ENCODE peak calls at places on chromosomes 13 and 19, in five cellular contexts. One of them, this sample, is unnamed.

GRCh38 chr13:33739254-33739653 is 78.7 kb upstream of the RFC3 start:
- DNase-seq in CD8-positive, alpha-beta memory T cell: no peak
- DNase-seq in mammary epithelial cell: no peak
- DNase-seq in GM04504: no peak
- DNase-seq in stimulated activated CD4-positive, alpha-beta T cell treated with anti-CD3 and anti-CD28 coated beads, Interleukin-1b, Interleukin-23, amount 100 ng/mL, for 1 hour: no peak
- DNase-seq in this sample: no peak

GRCh38 chr13:110116072-110116487 is 190.9 kb downstream of the COL4A1 start:
- DNase-seq in GM04504: no peak
- DNase-seq in CD8-positive, alpha-beta memory T cell: peak
- DNase-seq in stimulated activated CD4-positive, alpha-beta T cell treated with anti-CD3 and anti-CD28 coated beads, Interleukin-1b, Interleukin-23, amount 100 ng/mL, for 1 hour: no peak
- DNase-seq in mammary epithelial cell: no peak
- DNase-seq in this sample: peak

GRCh38 chr13:109783815-109784589 is 2.4 kb downstream of the IRS2 start:
- DNase-seq in GM04504: no peak
- DNase-seq in CD8-positive, alpha-beta memory T cell: no peak
- DNase-seq in stimulated activated CD4-positive, alpha-beta T cell treated with anti-CD3 and anti-CD28 coated beads, Interleukin-1b, Interleukin-23, amount 100 ng/mL, for 1 hour: no peak
- DNase-seq in mammary epithelial cell: no peak
- DNase-seq in this sample: no peak

GRCh38 chr19:42560731-42561130 is 32.5 kb upstream of the CEACAM1 start:
- DNase-seq in CD8-positive, alpha-beta memory T cell: no peak
- DNase-seq in mammary epithelial cell: no peak
- DNase-seq in GM04504: no peak
- DNase-seq in stimulated activated CD4-positive, alpha-beta T cell treated with anti-CD3 and anti-CD28 coated beads, Interleukin-1b, Interleukin-23, amount 100 ng/mL, for 1 hour: no peak
- DNase-seq in this sample: no peak

GRCh38 chr19:49465371-49465770 is 8.6 kb upstream of the FLT3LG start:
- DNase-seq in GM04504: no peak
- DNase-seq in CD8-positive, alpha-beta memory T cell: no peak
- DNase-seq in stimulated activated CD4-positive, alpha-beta T cell treated with anti-CD3 and anti-CD28 coated beads, Interleukin-1b, Interleukin-23, amount 100 ng/mL, for 1 hour: no peak
- DNase-seq in mammary epithelial cell: no peak
- DNase-seq in this sample: no peak

GRCh38 chr13:99709134-99709533 is 207.9 kb downstream of the TM9SF2 start:
- DNase-seq in GM04504: no peak
- DNase-seq in stimulated activated CD4-positive, alpha-beta T cell treated with anti-CD3 and anti-CD28 coated beads, Interleukin-1b, Interleukin-23, amount 100 ng/mL, for 1 hour: no peak
- DNase-seq in CD8-positive, alpha-beta memory T cell: no peak
- DNase-seq in mammary epithelial cell: no peak
- DNase-seq in this sample: no peak

GRCh38 chr13:43687038-43687437 is 99.7 kb downstream of the ENOX1 start:
- DNase-seq in CD8-positive, alpha-beta memory T cell: no peak
- DNase-seq in GM04504: no peak
- DNase-seq in mammary epithelial cell: no peak
- DNase-seq in stimulated activated CD4-positive, alpha-beta T cell treated with anti-CD3 and anti-CD28 coated beads, Interleukin-1b, Interleukin-23, amount 100 ng/mL, for 1 hour: no peak
- DNase-seq in this sample: no peak

GRCh38 chr13:46489586-46490023 is 63.4 kb upstream of the LRCH1 start:
- DNase-seq in mammary epithelial cell: peak
- DNase-seq in GM04504: peak
- DNase-seq in stimulated activated CD4-positive, alpha-beta T cell treated with anti-CD3 and anti-CD28 coated beads, Interleukin-1b, Interleukin-23, amount 100 ng/mL, for 1 hour: no peak
- DNase-seq in CD8-positive, alpha-beta memory T cell: no peak
- DNase-seq in this sample: no peak

GRCh38 chr19:43748685-43749084 is 6.1 kb downstream of the SMG9 start:
- DNase-seq in stimulated activated CD4-positive, alpha-beta T cell treated with anti-CD3 and anti-CD28 coated beads, Interleukin-1b, Interleukin-23, amount 100 ng/mL, for 1 hour: no peak
- DNase-seq in CD8-positive, alpha-beta memory T cell: no peak
- DNase-seq in GM04504: no peak
- DNase-seq in mammary epithelial cell: no peak
- DNase-seq in this sample: no peak

GRCh38 chr19:13366529-13367143 is 139.6 kb downstream of the CACNA1A start:
- DNase-seq in stimulated activated CD4-positive, alpha-beta T cell treated with anti-CD3 and anti-CD28 coated beads, Interleukin-1b, Interleukin-23, amount 100 ng/mL, for 1 hour: no peak
- DNase-seq in GM04504: peak
- DNase-seq in CD8-positive, alpha-beta memory T cell: no peak
- DNase-seq in mammary epithelial cell: peak
- DNase-seq in this sample: no peak

GRCh38 chr19:49347835-49348234 is 12.6 kb downstream of the CD37 start:
- DNase-seq in GM04504: peak
- DNase-seq in CD8-positive, alpha-beta memory T cell: no peak
- DNase-seq in mammary epithelial cell: peak
- DNase-seq in stimulated activated CD4-positive, alpha-beta T cell treated with anti-CD3 and anti-CD28 coated beads, Interleukin-1b, Interleukin-23, amount 100 ng/mL, for 1 hour: no peak
- DNase-seq in this sample: no peak

GRCh38 chr19:8463343-8463742 is 18.6 kb downstream of the HNRNPM start:
- DNase-seq in CD8-positive, alpha-beta memory T cell: no peak
- DNase-seq in stimulated activated CD4-positive, alpha-beta T cell treated with anti-CD3 and anti-CD28 coated beads, Interleukin-1b, Interleukin-23, amount 100 ng/mL, for 1 hour: no peak
- DNase-seq in mammary epithelial cell: no peak
- DNase-seq in GM04504: no peak
- DNase-seq in this sample: no peak

GRCh38 chr19:46080561-46080960 is 39.8 kb upstream of the IGFL4 start:
- DNase-seq in stimulated activated CD4-positive, alpha-beta T cell treated with anti-CD3 and anti-CD28 coated beads, Interleukin-1b, Interleukin-23, amount 100 ng/mL, for 1 hour: no peak
- DNase-seq in CD8-positive, alpha-beta memory T cell: no peak
- DNase-seq in mammary epithelial cell: peak
- DNase-seq in GM04504: peak
- DNase-seq in this sample: no peak

This sample was measured in activated gamma-delta T cell treated with Interleukin-2 at 50 U/mL for 16 hours.